ENCODE peak calls at places on chromosome 2, in nine cellular contexts. Y is cerebellum; W is fibroblast of lung; F is T-helper 9 cell; N is body of pancreas; R is AG04450; O is activated CD8-positive, alpha-beta T cell treated with anti-CD3 and anti-CD28 coated beads for 36 hours; I is activated CD8-positive, alpha-beta memory T cell treated with anti-CD3 and anti-CD28 coated beads for 1 hour; G is HuH-7. M is an unnamed sample.

GRCh38 chr2:111071480-111072143 is 49.1 kb upstream of the BCL2L11 start:
- DNase-seq in R (peak), N (no peak), O (no peak), F (no peak), W (peak), Y (no peak), I (no peak), G (no peak), M (no peak)

GRCh38 chr2:7880561-7880960 is 801.3 kb upstream of the ID2 start:
- DNase-seq in I (no peak), F (no peak), G (no peak), Y (no peak), R (no peak), N (no peak), O (no peak), W (no peak), M (no peak)

GRCh38 chr2:42192642-42193566 is 23.8 kb downstream of the EML4 start:
- DNase-seq in N (no peak), G (no peak), W (no peak), R (no peak), Y (no peak), F (no peak), O (peak), I (no peak), M (peak)

GRCh38 chr2:140528982-140529381 is 1601.8 kb downstream of the LRP1B start:
- DNase-seq in W (no peak), O (no peak), Y (no peak), I (no peak), F (no peak), G (no peak), N (no peak), R (no peak), M (no peak)

GRCh38 chr2:233556756-233557736 is 9.5 kb downstream of the USP40 start:
- DNase-seq in O (no peak), N (peak), Y (no peak), G (no peak), W (peak), I (no peak), R (peak), F (no peak), M (no peak)

GRCh38 chr2:241189093-241189855 is 797 bp downstream of the ANO7 start:
- DNase-seq in Y (no peak), R (no peak), F (no peak), O (no peak), G (no peak), I (no peak), W (no peak), N (no peak), M (no peak)

GRCh38 chr2:96549967-96550786 is 13.6 kb downstream of the ARID5A start:
- DNase-seq in O (no peak), R (no peak), G (peak), I (no peak), F (no peak), N (peak), W (no peak), Y (no peak), M (peak)

GRCh38 chr2:223580951-223581350 is 21.2 kb downstream of the SCG2 start:
- DNase-seq in W (peak), G (no peak), Y (peak), I (no peak), F (no peak), R (no peak), O (no peak), N (peak), M (no peak)

GRCh38 chr2:205590759-205591158 is 91.5 kb upstream of the NRP2 start:
- DNase-seq in G (no peak), W (peak), R (no peak), N (no peak), I (no peak), F (no peak), O (no peak), Y (no peak), M (no peak)

GRCh38 chr2:11155326-11156059 is at the start of gene SLC66A3:
- DNase-seq in W (peak), N (no peak), O (peak), Y (no peak), I (no peak), F (peak), G (peak), R (peak), M (no peak)

GRCh38 chr2:237207641-237208040 is 122.0 kb downstream of the COPS8 start:
- DNase-seq in W (peak), O (no peak), Y (no peak), N (peak), F (no peak), I (no peak), R (no peak), G (no peak), M (peak)

GRCh38 chr2:64467463-64467843 is 13.5 kb downstream of the LGALSL start:
- DNase-seq in N (no peak), R (no peak), Y (no peak), O (no peak), F (no peak), G (no peak), I (no peak), W (no peak), M (no peak)

GRCh38 chr2:216583157-216583556 is 50.1 kb upstream of the IGFBP2 start:
- DNase-seq in I (no peak), R (peak), G (no peak), N (no peak), W (peak), Y (no peak), O (no peak), F (no peak), M (no peak)

GRCh38 chr2:177908182-177908581 is 164.4 kb downstream of the PDE11A start:
- DNase-seq in W (no peak), G (no peak), N (no peak), R (no peak), O (no peak), Y (no peak), F (no peak), I (no peak), M (no peak)

GRCh38 chr2:168633200-168633599 is 169.2 kb upstream of the NOSTRIN start:
- DNase-seq in I (no peak), R (no peak), Y (no peak), W (peak), N (no peak), O (no peak), G (no peak), F (no peak), M (no peak)

GRCh38 chr2:120369250-120369649 is 23.3 kb downstream of the INHBB start:
- DNase-seq in G (no peak), N (no peak), Y (no peak), O (no peak), R (no peak), W (no peak), F (no peak), I (no peak), M (no peak)

GRCh38 chr2:23636412-23636811 is 251.4 kb downstream of the KLHL29 start:
- DNase-seq in G (peak), W (peak), N (no peak), R (no peak), Y (no peak), F (no peak), I (no peak), O (peak), M (no peak)

GRCh38 chr2:207122914-207123744 is 42.6 kb downstream of the KLF7 start:
- DNase-seq in N (no peak), G (no peak), I (peak), F (no peak), Y (no peak), W (no peak), O (peak), R (no peak), M (no peak)

GRCh38 chr2:7031424-7032245 is 114.4 kb downstream of the RNF144A start:
- DNase-seq in R (no peak), Y (peak), F (peak), I (no peak), N (peak), W (no peak), G (peak), O (peak), M (peak)

GRCh38 chr2:127094509-127095366 is 12.2 kb downstream of the BIN1 start:
- DNase-seq in Y (no peak), N (peak), W (peak), F (no peak), R (no peak), G (peak), I (no peak), O (no peak), M (peak)

GRCh38 chr2:12106440-12107080 is 360.1 kb downstream of the LPIN1 start:
- DNase-seq in R (peak), W (peak), G (no peak), I (no peak), Y (no peak), O (peak), N (peak), F (no peak), M (no peak)

GRCh38 chr2:231370429-231370748 is 25.1 kb upstream of the B3GNT7 start:
- DNase-seq in F (no peak), I (no peak), O (no peak), N (no peak), W (no peak), R (no peak), G (no peak), Y (no peak), M (no peak)

GRCh38 chr2:223647258-223647952 is 45.2 kb upstream of the SCG2 start:
- DNase-seq in G (no peak), I (no peak), R (no peak), Y (no peak), O (no peak), F (no peak), W (no peak), N (no peak), M (no peak)

GRCh38 chr2:179021258-179021657 is 28.7 kb downstream of the CCDC141 start:
- DNase-seq in N (no peak), G (no peak), O (no peak), I (no peak), F (no peak), R (no peak), Y (no peak), W (no peak), M (no peak)

GRCh38 chr2:119674711-119675500 is 4.1 kb upstream of the TMEM177 start:
- DNase-seq in R (no peak), G (no peak), Y (no peak), N (no peak), W (no peak), O (no peak), F (no peak), I (no peak), M (no peak)

GRCh38 chr2:64698668-64699444 is 45.1 kb upstream of the SERTAD2 start:
- DNase-seq in G (peak), O (no peak), Y (no peak), N (no peak), F (no peak), R (peak), W (peak), I (no peak), M (peak)

GRCh38 chr2:113240150-113240914 is 38.4 kb downstream of the PAX8 start:
- DNase-seq in R (peak), I (no peak), Y (peak), N (peak), O (no peak), F (no peak), W (peak), G (no peak), M (peak)

GRCh38 chr2:20264629-20265028 is 39.7 kb upstream of the SDC1 start:
- DNase-seq in W (no peak), G (no peak), R (no peak), Y (no peak), I (no peak), F (no peak), N (no peak), O (no peak), M (peak)